ENCODE peak calls at places on chromosomes 2 and 18, in six cellular contexts. Y, E, L, H, T and G are unnamed samples.

GRCh38 chr2:223635080-223635479 is 32.9 kb upstream of the SCG2 start:
- DNase-seq in E (no peak), L (no peak), H (no peak), T (no peak), Y (peak), G (peak)

GRCh38 chr2:159755788-159756187 is 42.2 kb downstream of the CD302 start:
- DNase-seq in E (no peak), Y (no peak), L (no peak), H (peak), T (no peak), G (peak)

GRCh38 chr2:24115057-24115456 is 8.1 kb downstream of the PFN4 start:
- DNase-seq in Y (peak), T (no peak), L (no peak), E (no peak), H (no peak), G (no peak)

GRCh38 chr2:3769766-3770165 is 66.4 kb downstream of the DCDC2C start:
- DNase-seq in L (no peak), E (no peak), Y (no peak), H (no peak), T (no peak), G (no peak)

GRCh38 chr2:150095361-150095760 is 392.1 kb downstream of the RND3 start:
- DNase-seq in Y (no peak), H (no peak), T (no peak), E (no peak), L (no peak), G (no peak)

GRCh38 chr18:70337139-70337972 is 48.5 kb downstream of the SOCS6 start:
- DNase-seq in L (peak), T (no peak), E (no peak), Y (peak), H (peak), G (peak)

GRCh38 chr2:143615617-143616016 is 486.4 kb downstream of the ARHGAP15 start:
- DNase-seq in Y (peak), E (no peak), H (no peak), L (no peak), T (no peak), G (no peak)

GRCh38 chr2:42049411-42050349 is 1.9 kb downstream of the PKDCC start:
- DNase-seq in H (no peak), T (no peak), L (no peak), Y (peak), E (no peak), G (no peak)

GRCh38 chr2:150491943-150492342 is 4.5 kb upstream of the RND3 start:
- DNase-seq in Y (peak), T (no peak), E (no peak), L (no peak), H (no peak), G (peak)

GRCh38 chr18:12883003-12883683 is 894 bp downstream of the PTPN2 start:
- DNase-seq in L (no peak), T (no peak), H (no peak), E (no peak), Y (no peak), G (no peak)

GRCh38 chr2:10861765-10862164 is 49.2 kb upstream of the PDIA6 start:
- DNase-seq in H (no peak), Y (no peak), T (no peak), L (no peak), E (no peak), G (no peak)

GRCh38 chr18:45019469-45019868 is 338.8 kb downstream of the SETBP1 start:
- DNase-seq in H (no peak), T (no peak), Y (no peak), L (no peak), E (no peak), G (no peak)

GRCh38 chr2:106113362-106113971 is 80.6 kb downstream of the UXS1 start:
- DNase-seq in L (no peak), H (no peak), Y (no peak), T (no peak), E (no peak), G (no peak)

GRCh38 chr2:13052547-13052946 is 335.8 kb downstream of the TRIB2 start:
- DNase-seq in H (no peak), T (no peak), E (no peak), Y (no peak), L (no peak), G (no peak)

GRCh38 chr2:217625475-217626245 is 377.1 kb downstream of the TNS1 start:
- DNase-seq in L (peak), E (no peak), H (no peak), T (no peak), Y (peak), G (peak)

GRCh38 chr2:117058366-117058765 is 756.1 kb upstream of the DDX18 start:
- DNase-seq in H (no peak), Y (no peak), L (no peak), E (no peak), T (no peak), G (no peak)

GRCh38 chr2:232485333-232485756 is 2.3 kb downstream of the ECEL1 start:
- DNase-seq in Y (no peak), H (no peak), T (no peak), E (no peak), L (no peak), G (no peak)

GRCh38 chr2:190714958-190715357 is 66.1 kb downstream of the NAB1 start:
- DNase-seq in H (peak), Y (peak), E (no peak), L (no peak), T (no peak), G (peak)

GRCh38 chr2:47964722-47965434 is 58.6 kb upstream of the FBXO11 start:
- DNase-seq in H (no peak), Y (no peak), L (no peak), T (no peak), E (no peak), G (no peak)

GRCh38 chr18:55421612-55422381 is 166.2 kb downstream of the TCF4 start:
- DNase-seq in L (no peak), H (no peak), Y (peak), T (no peak), E (no peak), G (peak)

GRCh38 chr2:5094192-5094591 is 598.0 kb upstream of the SOX11 start:
- DNase-seq in E (no peak), T (no peak), Y (no peak), L (no peak), H (no peak), G (no peak)

GRCh38 chr2:64750001-64750816 is 96.5 kb upstream of the SERTAD2 start:
- DNase-seq in Y (peak), L (no peak), E (no peak), H (no peak), T (peak), G (peak)

GRCh38 chr2:42200534-42201227 is 31.5 kb downstream of the EML4 start:
- DNase-seq in L (no peak), E (no peak), Y (peak), H (no peak), T (no peak), G (no peak)

GRCh38 chr18:6219116-6219717 is 195.5 kb downstream of the L3MBTL4 start:
- DNase-seq in L (peak), H (no peak), T (peak), E (no peak), Y (peak), G (peak)

GRCh38 chr2:136787970-136788369 is 22.6 kb downstream of the THSD7B start:
- DNase-seq in T (no peak), Y (no peak), L (no peak), H (no peak), E (no peak), G (no peak)

GRCh38 chr2:171320208-171320621 is 113.6 kb downstream of the METTL8 start:
- DNase-seq in E (no peak), H (no peak), T (no peak), L (no peak), Y (no peak), G (no peak)

GRCh38 chr18:23107718-23108117 is 27.6 kb upstream of the CABLES1 start:
- DNase-seq in H (no peak), Y (no peak), T (no peak), L (no peak), E (no peak), G (peak)

GRCh38 chr18:7592305-7593071 is 25.4 kb downstream of the PTPRM start:
- DNase-seq in L (no peak), H (no peak), T (no peak), E (no peak), Y (no peak), G (no peak)

GRCh38 chr2:239213420-239214101 is 187.3 kb downstream of the HDAC4 start:
- DNase-seq in L (no peak), E (no peak), H (no peak), T (no peak), Y (no peak), G (no peak)

GRCh38 chr2:45890819-45891218 is 239.3 kb downstream of the PRKCE start:
- DNase-seq in H (no peak), T (no peak), Y (no peak), E (no peak), L (no peak), G (no peak)

GRCh38 chr2:40220177-40220925 is 231.5 kb downstream of the SLC8A1 start:
- DNase-seq in T (no peak), H (no peak), L (no peak), E (no peak), Y (peak), G (peak)

GRCh38 chr2:233428438-233428837 is 74.1 kb downstream of the DGKD start:
- DNase-seq in T (no peak), E (no peak), H (no peak), L (no peak), Y (no peak), G (no peak)

GRCh38 chr2:23524261-23524706 is 139.3 kb downstream of the KLHL29 start:
- DNase-seq in L (no peak), H (peak), Y (peak), T (no peak), E (no peak), G (peak)

GRCh38 chr2:67879586-67880290 is 183.1 kb downstream of the C1D start:
- DNase-seq in H (peak), E (no peak), T (no peak), L (no peak), Y (peak), G (peak)

GRCh38 chr18:12376034-12376717 is 851 bp downstream of the AFG3L2 start:
- DNase-seq in E (no peak), H (no peak), Y (peak), L (no peak), T (peak), G (peak)

GRCh38 chr2:112831956-112832567 is 4.5 kb downstream of the IL1B start:
- DNase-seq in E (no peak), T (peak), Y (no peak), H (no peak), L (no peak), G (no peak)

GRCh38 chr2:124264496-124265160 is 239.5 kb downstream of the CNTNAP5 start:
- DNase-seq in Y (no peak), T (no peak), E (no peak), L (no peak), H (no peak), G (peak)

GRCh38 chr2:204437815-204438766 is 107.2 kb upstream of the PARD3B start:
- DNase-seq in H (no peak), Y (no peak), T (no peak), L (no peak), E (no peak), G (no peak)

GRCh38 chr2:132465917-132466316 is 49.3 kb downstream of the GPR39 start:
- DNase-seq in T (no peak), L (no peak), Y (peak), E (no peak), H (peak), G (no peak)

GRCh38 chr18:31562726-31563125 is 29.0 kb upstream of the TTR start:
- DNase-seq in H (no peak), L (no peak), T (no peak), Y (no peak), E (no peak), G (no peak)

GRCh38 chr18:31566576-31567306 is 24.9 kb upstream of the TTR start:
- DNase-seq in L (no peak), T (no peak), H (no peak), E (no peak), Y (no peak), G (no peak)

GRCh38 chr18:31565782-31566512 is 25.7 kb upstream of the TTR start:
- DNase-seq in L (no peak), Y (no peak), H (no peak), E (no peak), T (no peak), G (no peak)

GRCh38 chr18:31565345-31565744 is 26.3 kb upstream of the TTR start:
- DNase-seq in H (no peak), L (no peak), E (no peak), Y (no peak), T (no peak), G (no peak)

DNA sequence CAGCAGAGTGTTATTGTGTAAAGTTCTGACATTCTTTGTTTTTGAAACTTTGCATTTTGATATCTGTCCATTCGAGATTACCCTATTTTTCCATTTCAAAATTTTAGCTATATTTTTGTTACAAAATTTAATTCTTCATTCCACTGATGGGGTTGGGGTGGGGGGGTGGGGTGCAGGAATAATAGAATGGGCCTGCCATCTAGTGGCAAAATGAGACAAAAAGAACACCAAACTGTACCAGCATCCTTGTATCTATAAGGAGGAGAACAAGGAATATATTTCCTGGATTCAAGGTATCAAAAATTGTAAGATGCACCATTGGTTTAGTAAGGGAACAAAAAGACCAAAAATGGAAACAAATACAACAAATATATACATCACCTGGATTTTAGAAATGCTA is 27.9 kb upstream of the TTR start:
- DNase-seq in Y (no peak), L (no peak), H (no peak), E (no peak), T (no peak), G (no peak)
- TF ChIP-seq CTCF in Y (no peak), L (no peak), H (no peak), E (no peak), T (no peak), G (no peak)

DNA sequence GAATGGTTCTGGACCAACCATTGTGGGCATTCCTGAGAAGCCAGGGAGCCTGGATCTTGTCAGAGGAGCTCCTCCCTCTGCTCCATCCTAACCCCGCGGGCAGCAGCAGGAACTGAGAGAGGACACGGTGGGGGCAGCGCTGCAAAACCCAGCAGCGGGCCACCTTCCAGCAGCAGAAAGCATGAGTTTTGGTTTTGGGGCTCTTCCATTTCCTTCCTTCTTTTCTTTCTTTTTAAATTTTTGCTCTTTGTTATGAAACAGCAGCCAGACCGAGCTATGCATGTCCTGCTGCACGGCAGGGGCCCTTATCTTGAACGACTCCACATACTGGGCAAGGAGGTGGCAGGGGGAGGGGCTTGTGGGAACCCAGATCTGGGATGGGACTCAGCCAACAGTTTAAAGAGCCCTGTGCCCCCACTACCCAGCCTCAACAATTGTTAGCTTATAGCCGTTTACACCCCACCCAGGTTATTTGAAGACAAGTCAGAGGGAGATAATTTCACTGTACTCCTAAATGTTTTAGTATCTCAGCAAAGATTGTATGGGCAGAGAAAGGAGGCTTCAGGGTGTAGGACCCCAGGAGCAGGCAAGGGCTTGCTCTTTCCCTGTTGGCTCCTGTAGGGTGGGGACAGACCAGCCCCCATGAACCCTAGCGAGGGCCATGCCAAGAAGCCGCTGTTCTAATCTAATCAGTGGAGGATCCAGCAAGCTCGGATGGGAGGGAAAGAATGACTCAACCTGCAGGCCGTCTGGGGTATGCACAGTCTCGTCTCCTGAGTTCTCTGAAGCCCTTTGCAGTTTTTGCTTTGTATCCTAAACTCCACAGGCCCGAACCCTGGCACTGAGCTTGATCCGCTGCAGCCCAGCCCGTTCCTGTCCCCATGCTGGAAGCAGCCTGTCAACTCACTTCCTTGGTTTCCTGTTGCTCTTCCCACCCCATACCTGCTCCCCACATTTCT is 75.3 kb downstream of the LRRFIP1 start:
- DNase-seq in Y (peak), E (no peak), L (no peak), T (peak), H (no peak), G (peak)
- H3K4me3 ChIP-seq in Y (peak), E (peak), L (no peak), T (peak), H (no peak), G (no peak)

DNA sequence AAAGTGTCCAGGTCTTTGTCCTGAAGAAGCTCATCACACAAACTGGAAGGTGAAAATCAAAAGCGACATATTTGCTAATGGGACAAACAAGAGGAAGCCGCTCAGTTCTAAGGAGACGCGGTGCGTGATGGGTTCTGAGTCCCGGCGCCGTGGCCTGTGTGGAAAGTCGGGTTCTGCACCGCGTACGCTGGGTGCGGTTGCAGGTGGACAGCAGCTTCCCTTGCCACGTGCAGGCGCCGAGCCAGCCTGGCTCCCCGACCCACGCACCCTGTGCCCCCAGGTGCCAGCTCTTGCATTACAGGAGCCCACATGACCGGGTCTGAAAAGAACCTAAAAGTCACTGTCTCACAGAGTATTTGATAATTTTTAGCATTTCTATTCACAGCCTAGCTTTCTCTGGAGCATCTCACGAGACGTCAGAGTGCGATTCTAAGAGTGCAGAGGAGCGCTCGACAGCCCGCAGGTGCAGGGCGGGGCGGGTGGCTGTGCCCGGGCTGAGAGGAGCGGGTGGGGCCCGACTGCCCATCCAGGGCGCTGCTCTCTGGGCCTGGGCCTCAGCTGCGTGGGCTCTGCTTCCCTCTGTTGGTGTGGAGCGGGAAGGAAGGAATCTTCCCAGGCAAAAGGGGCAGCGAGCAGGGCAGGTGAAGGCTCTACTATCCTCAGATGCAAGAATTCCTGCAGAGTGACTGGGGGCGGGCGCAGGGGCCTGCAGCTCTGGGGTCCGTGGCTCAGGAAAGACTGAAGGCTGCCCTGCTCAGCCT is 39.4 kb downstream of the MYT1L start:
- DNase-seq in H (no peak), L (no peak), Y (no peak), E (no peak), T (no peak), G (no peak)
- TF ChIP-seq CTCF in H (peak), L (no peak), Y (no peak), E (peak), T (no peak), G (no peak)

GRCh38 chr2:19458604-19459003 is 100.2 kb upstream of the OSR1 start:
- DNase-seq in H (no peak), Y (no peak), T (no peak), E (no peak), L (no peak), G (no peak)

GRCh38 chr2:19457809-19458208 is 99.4 kb upstream of the OSR1 start:
- DNase-seq in L (no peak), Y (no peak), H (no peak), E (no peak), T (no peak), G (no peak)

GRCh38 chr2:19460761-19461160 is 102.3 kb upstream of the OSR1 start:
- DNase-seq in E (no peak), L (no peak), Y (no peak), H (no peak), T (no peak), G (no peak)

GRCh38 chr2:19462228-19462627 is 103.8 kb upstream of the OSR1 start:
- DNase-seq in L (no peak), T (no peak), E (no peak), Y (peak), H (no peak), G (no peak)

DNA sequence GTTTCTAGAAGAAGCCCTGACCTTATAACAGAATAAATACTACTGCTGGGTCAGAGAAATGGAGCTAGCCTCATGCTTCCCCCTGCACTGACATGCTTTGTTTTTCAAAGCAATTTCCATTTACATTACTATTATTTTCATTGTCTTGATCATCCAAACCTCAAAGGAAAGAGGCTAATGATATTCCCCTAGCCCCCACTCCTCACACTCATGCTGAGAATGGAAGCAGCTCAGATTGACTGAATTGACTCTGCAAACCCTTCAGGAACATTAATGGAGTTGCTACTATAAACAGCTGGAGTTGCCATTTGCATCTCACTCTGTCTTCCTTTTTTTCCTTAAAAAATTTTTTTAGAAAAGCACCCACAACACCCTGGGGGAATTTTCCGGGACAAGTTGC is 103.1 kb upstream of the OSR1 start:
- DNase-seq in Y (no peak), L (no peak), T (no peak), H (no peak), E (no peak), G (no peak)
- H3K4me3 ChIP-seq in Y (no peak), L (no peak), T (no peak), H (no peak), E (no peak), G (no peak)

DNA sequence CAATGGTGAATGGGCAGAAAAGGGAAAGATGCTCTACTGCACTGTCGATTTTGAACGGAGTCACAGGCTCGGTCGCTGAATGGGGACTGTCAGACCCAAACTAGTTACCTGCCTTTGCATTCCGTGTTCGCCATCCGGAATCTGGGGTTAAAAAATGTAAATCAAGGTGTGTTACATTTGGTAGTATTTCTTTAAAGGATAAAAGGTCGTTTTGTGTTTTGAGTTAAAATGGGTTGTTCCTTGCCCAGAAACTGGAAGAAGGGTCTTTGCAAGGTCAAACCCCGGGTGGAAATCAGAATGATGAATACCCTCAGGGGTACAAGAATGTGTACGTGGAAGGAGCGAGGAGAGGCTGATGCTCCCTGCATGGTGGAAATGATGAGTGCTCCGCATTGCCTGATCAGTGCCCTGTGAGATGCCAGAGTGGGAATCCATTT is 1.0 kb downstream of the VSNL1 start:
- DNase-seq in H (no peak), E (no peak), L (no peak), Y (no peak), T (no peak), G (no peak)
- TF ChIP-seq CTCF in H (no peak), E (no peak), L (no peak), Y (no peak), T (no peak), G (no peak)